ENCODE peak calls at places on chromosomes 13 and 19, in four cellular contexts. D is sciatic nerve, H is thoracic aorta, U is right atrium auricular region. Y is an unnamed sample.

GRCh38 chr19:18634612-18635290 is 2.1 kb upstream of the KLHL26 start:
- DNase-seq in D (no peak), H (no peak), U (no peak), Y (no peak)

GRCh38 chr13:59477011-59477410 is 686.7 kb downstream of the DIAPH3 start:
- DNase-seq in H (no peak), U (no peak), D (no peak), Y (no peak)

GRCh38 chr19:47094557-47095517 is 18.7 kb downstream of the ZC3H4 start:
- DNase-seq in H (no peak), U (no peak), D (no peak), Y (no peak)

GRCh38 chr19:4177146-4177545 is 5.2 kb downstream of the SIRT6 start:
- DNase-seq in U (no peak), D (no peak), H (no peak), Y (no peak)

GRCh38 chr13:93769126-93769525 is 542.5 kb downstream of the GPC6 start:
- DNase-seq in U (no peak), H (no peak), D (no peak), Y (no peak)

GRCh38 chr13:23506071-23506820 is 64.0 kb upstream of the TNFRSF19 start:
- DNase-seq in H (no peak), D (no peak), U (no peak), Y (no peak)

GRCh38 chr19:18093439-18094161 is 4.0 kb upstream of the MAST3 start:
- DNase-seq in D (no peak), H (no peak), U (no peak), Y (no peak)

GRCh38 chr13:34294483-34295129 is 476.7 kb downstream of the RFC3 start:
- DNase-seq in D (no peak), U (no peak), H (no peak), Y (no peak)

GRCh38 chr19:29617336-29618266 is 11.5 kb downstream of the POP4 start:
- DNase-seq in U (no peak), H (no peak), D (no peak), Y (no peak)

GRCh38 chr19:45468159-45468651 is 409 bp downstream of the FOSB start:
- DNase-seq in D (no peak), U (no peak), H (no peak), Y (no peak)